ENCODE peak calls at places on chromosomes 13 and 19, in seven cellular contexts. One of them, this sample, is unnamed.

GRCh38 chr13:79803939-79804487 is 323.1 kb downstream of the NDFIP2 start:
- DNase-seq in HFF-Myc: no peak
- DNase-seq in stimulated activated CD4-positive, alpha-beta T cell treated with anti-CD3 and anti-CD28 coated beads, Interleukin-12 subunit alpha, Interleukin-12 subunit beta, amount 100 ng/mL, for 24 hours: no peak
- DNase-seq in NCI-H1930: no peak
- DNase-seq in choroid plexus epithelial cell: no peak
- DNase-seq in H54: no peak
- DNase-seq in DMS53: no peak
- DNase-seq in this sample: peak

GRCh38 chr19:51301266-51301665 is 10.2 kb upstream of the IGLON5 start:
- DNase-seq in choroid plexus epithelial cell: no peak
- DNase-seq in HFF-Myc: no peak
- DNase-seq in H54: no peak
- DNase-seq in NCI-H1930: no peak
- DNase-seq in DMS53: no peak
- DNase-seq in stimulated activated CD4-positive, alpha-beta T cell treated with anti-CD3 and anti-CD28 coated beads, Interleukin-12 subunit alpha, Interleukin-12 subunit beta, amount 100 ng/mL, for 24 hours: no peak
- DNase-seq in this sample: no peak

GRCh38 chr13:47680752-47681151 is 320.3 kb downstream of the SUCLA2 start:
- DNase-seq in HFF-Myc: no peak
- DNase-seq in choroid plexus epithelial cell: peak
- DNase-seq in DMS53: peak
- DNase-seq in NCI-H1930: no peak
- DNase-seq in H54: no peak
- DNase-seq in stimulated activated CD4-positive, alpha-beta T cell treated with anti-CD3 and anti-CD28 coated beads, Interleukin-12 subunit alpha, Interleukin-12 subunit beta, amount 100 ng/mL, for 24 hours: no peak
- DNase-seq in this sample: no peak

GRCh38 chr13:20461481-20461859 is 64.2 kb downstream of the CRYL1 start:
- DNase-seq in DMS53: no peak
- DNase-seq in NCI-H1930: no peak
- DNase-seq in HFF-Myc: peak
- DNase-seq in H54: no peak
- DNase-seq in choroid plexus epithelial cell: peak
- DNase-seq in stimulated activated CD4-positive, alpha-beta T cell treated with anti-CD3 and anti-CD28 coated beads, Interleukin-12 subunit alpha, Interleukin-12 subunit beta, amount 100 ng/mL, for 24 hours: peak
- DNase-seq in this sample: no peak

GRCh38 chr19:44401108-44401786 is at the start of gene ZNF285:
- DNase-seq in DMS53: no peak
- DNase-seq in choroid plexus epithelial cell: peak
- DNase-seq in stimulated activated CD4-positive, alpha-beta T cell treated with anti-CD3 and anti-CD28 coated beads, Interleukin-12 subunit alpha, Interleukin-12 subunit beta, amount 100 ng/mL, for 24 hours: peak
- DNase-seq in NCI-H1930: no peak
- DNase-seq in HFF-Myc: peak
- DNase-seq in H54: no peak
- DNase-seq in this sample: no peak

GRCh38 chr19:44694184-44694579 is 4.8 kb upstream of the CEACAM16 start:
- DNase-seq in NCI-H1930: no peak
- DNase-seq in DMS53: no peak
- DNase-seq in stimulated activated CD4-positive, alpha-beta T cell treated with anti-CD3 and anti-CD28 coated beads, Interleukin-12 subunit alpha, Interleukin-12 subunit beta, amount 100 ng/mL, for 24 hours: peak
- DNase-seq in choroid plexus epithelial cell: no peak
- DNase-seq in HFF-Myc: no peak
- DNase-seq in H54: no peak
- DNase-seq in this sample: peak

GRCh38 chr19:55578761-55579747 is 1.6 kb downstream of the ZNF579 start:
- DNase-seq in choroid plexus epithelial cell: no peak
- DNase-seq in DMS53: no peak
- DNase-seq in NCI-H1930: no peak
- DNase-seq in HFF-Myc: no peak
- DNase-seq in H54: no peak
- DNase-seq in stimulated activated CD4-positive, alpha-beta T cell treated with anti-CD3 and anti-CD28 coated beads, Interleukin-12 subunit alpha, Interleukin-12 subunit beta, amount 100 ng/mL, for 24 hours: no peak
- DNase-seq in this sample: no peak

GRCh38 chr13:89380101-89380500 is 1708.9 kb downstream of the SLITRK5 start:
- DNase-seq in DMS53: peak
- DNase-seq in H54: no peak
- DNase-seq in choroid plexus epithelial cell: peak
- DNase-seq in NCI-H1930: no peak
- DNase-seq in HFF-Myc: no peak
- DNase-seq in stimulated activated CD4-positive, alpha-beta T cell treated with anti-CD3 and anti-CD28 coated beads, Interleukin-12 subunit alpha, Interleukin-12 subunit beta, amount 100 ng/mL, for 24 hours: no peak
- DNase-seq in this sample: peak

GRCh38 chr13:78572459-78572858 is 30.9 kb downstream of the POU4F1 start:
- DNase-seq in HFF-Myc: no peak
- DNase-seq in NCI-H1930: no peak
- DNase-seq in stimulated activated CD4-positive, alpha-beta T cell treated with anti-CD3 and anti-CD28 coated beads, Interleukin-12 subunit alpha, Interleukin-12 subunit beta, amount 100 ng/mL, for 24 hours: no peak
- DNase-seq in choroid plexus epithelial cell: no peak
- DNase-seq in DMS53: no peak
- DNase-seq in H54: no peak
- DNase-seq in this sample: no peak

GRCh38 chr13:97328222-97328790 is 105.7 kb upstream of the RAP2A start:
- DNase-seq in stimulated activated CD4-positive, alpha-beta T cell treated with anti-CD3 and anti-CD28 coated beads, Interleukin-12 subunit alpha, Interleukin-12 subunit beta, amount 100 ng/mL, for 24 hours: no peak
- DNase-seq in H54: peak
- DNase-seq in HFF-Myc: peak
- DNase-seq in DMS53: no peak
- DNase-seq in NCI-H1930: no peak
- DNase-seq in choroid plexus epithelial cell: peak
- DNase-seq in this sample: no peak

GRCh38 chr13:35512271-35512920 is 35.9 kb upstream of the MAB21L1 start:
- DNase-seq in DMS53: no peak
- DNase-seq in stimulated activated CD4-positive, alpha-beta T cell treated with anti-CD3 and anti-CD28 coated beads, Interleukin-12 subunit alpha, Interleukin-12 subunit beta, amount 100 ng/mL, for 24 hours: no peak
- DNase-seq in choroid plexus epithelial cell: peak
- DNase-seq in H54: peak
- DNase-seq in NCI-H1930: no peak
- DNase-seq in HFF-Myc: peak
- DNase-seq in this sample: no peak

GRCh38 chr13:44713793-44714469 is 137.8 kb upstream of the TSC22D1 start:
- DNase-seq in stimulated activated CD4-positive, alpha-beta T cell treated with anti-CD3 and anti-CD28 coated beads, Interleukin-12 subunit alpha, Interleukin-12 subunit beta, amount 100 ng/mL, for 24 hours: no peak
- DNase-seq in HFF-Myc: peak
- DNase-seq in DMS53: no peak
- DNase-seq in NCI-H1930: no peak
- DNase-seq in choroid plexus epithelial cell: peak
- DNase-seq in H54: peak
- DNase-seq in this sample: no peak

GRCh38 chr19:13373599-13373998 is 132.7 kb downstream of the CACNA1A start:
- DNase-seq in DMS53: no peak
- DNase-seq in choroid plexus epithelial cell: no peak
- DNase-seq in H54: no peak
- DNase-seq in HFF-Myc: no peak
- DNase-seq in stimulated activated CD4-positive, alpha-beta T cell treated with anti-CD3 and anti-CD28 coated beads, Interleukin-12 subunit alpha, Interleukin-12 subunit beta, amount 100 ng/mL, for 24 hours: no peak
- DNase-seq in NCI-H1930: no peak
- DNase-seq in this sample: no peak

GRCh38 chr13:61954092-61954491 is 538.4 kb upstream of the PCDH20 start:
- DNase-seq in H54: no peak
- DNase-seq in NCI-H1930: peak
- DNase-seq in DMS53: peak
- DNase-seq in choroid plexus epithelial cell: peak
- DNase-seq in stimulated activated CD4-positive, alpha-beta T cell treated with anti-CD3 and anti-CD28 coated beads, Interleukin-12 subunit alpha, Interleukin-12 subunit beta, amount 100 ng/mL, for 24 hours: no peak
- DNase-seq in HFF-Myc: no peak
- DNase-seq in this sample: peak

GRCh38 chr19:2494447-2495129 is 18.7 kb downstream of the GADD45B start:
- DNase-seq in choroid plexus epithelial cell: peak
- DNase-seq in stimulated activated CD4-positive, alpha-beta T cell treated with anti-CD3 and anti-CD28 coated beads, Interleukin-12 subunit alpha, Interleukin-12 subunit beta, amount 100 ng/mL, for 24 hours: peak
- DNase-seq in H54: no peak
- DNase-seq in HFF-Myc: no peak
- DNase-seq in DMS53: peak
- DNase-seq in NCI-H1930: peak
- DNase-seq in this sample: peak

GRCh38 chr19:17234911-17235617 is 9.0 kb downstream of the OCEL1 start:
- DNase-seq in stimulated activated CD4-positive, alpha-beta T cell treated with anti-CD3 and anti-CD28 coated beads, Interleukin-12 subunit alpha, Interleukin-12 subunit beta, amount 100 ng/mL, for 24 hours: peak
- DNase-seq in NCI-H1930: peak
- DNase-seq in H54: peak
- DNase-seq in DMS53: peak
- DNase-seq in choroid plexus epithelial cell: peak
- DNase-seq in HFF-Myc: no peak
- DNase-seq in this sample: peak

GRCh38 chr19:31277516-31277915 is 71.7 kb downstream of the TSHZ3 start:
- DNase-seq in DMS53: no peak
- DNase-seq in choroid plexus epithelial cell: no peak
- DNase-seq in HFF-Myc: no peak
- DNase-seq in NCI-H1930: no peak
- DNase-seq in H54: no peak
- DNase-seq in stimulated activated CD4-positive, alpha-beta T cell treated with anti-CD3 and anti-CD28 coated beads, Interleukin-12 subunit alpha, Interleukin-12 subunit beta, amount 100 ng/mL, for 24 hours: no peak
- DNase-seq in this sample: no peak

GRCh38 chr13:112901951-112902651 is 66.9 kb upstream of the MCF2L start:
- DNase-seq in HFF-Myc: no peak
- DNase-seq in H54: no peak
- DNase-seq in stimulated activated CD4-positive, alpha-beta T cell treated with anti-CD3 and anti-CD28 coated beads, Interleukin-12 subunit alpha, Interleukin-12 subunit beta, amount 100 ng/mL, for 24 hours: no peak
- DNase-seq in DMS53: no peak
- DNase-seq in choroid plexus epithelial cell: peak
- DNase-seq in NCI-H1930: no peak
- DNase-seq in this sample: no peak

GRCh38 chr13:28530729-28531194 is 35.8 kb upstream of the FLT1 start:
- DNase-seq in NCI-H1930: no peak
- DNase-seq in HFF-Myc: no peak
- DNase-seq in stimulated activated CD4-positive, alpha-beta T cell treated with anti-CD3 and anti-CD28 coated beads, Interleukin-12 subunit alpha, Interleukin-12 subunit beta, amount 100 ng/mL, for 24 hours: no peak
- DNase-seq in choroid plexus epithelial cell: peak
- DNase-seq in DMS53: peak
- DNase-seq in H54: no peak
- DNase-seq in this sample: no peak

GRCh38 chr13:73939603-73940002 is 194.6 kb downstream of the KLF12 start:
- DNase-seq in stimulated activated CD4-positive, alpha-beta T cell treated with anti-CD3 and anti-CD28 coated beads, Interleukin-12 subunit alpha, Interleukin-12 subunit beta, amount 100 ng/mL, for 24 hours: no peak
- DNase-seq in choroid plexus epithelial cell: no peak
- DNase-seq in DMS53: no peak
- DNase-seq in HFF-Myc: no peak
- DNase-seq in NCI-H1930: no peak
- DNase-seq in H54: no peak
- DNase-seq in this sample: no peak

GRCh38 chr13:88376762-88377388 is 705.7 kb downstream of the SLITRK5 start:
- DNase-seq in stimulated activated CD4-positive, alpha-beta T cell treated with anti-CD3 and anti-CD28 coated beads, Interleukin-12 subunit alpha, Interleukin-12 subunit beta, amount 100 ng/mL, for 24 hours: no peak
- DNase-seq in H54: no peak
- DNase-seq in HFF-Myc: no peak
- DNase-seq in DMS53: no peak
- DNase-seq in NCI-H1930: no peak
- DNase-seq in choroid plexus epithelial cell: no peak
- DNase-seq in this sample: peak

GRCh38 chr19:5046339-5047039 is 77.6 kb downstream of the KDM4B start:
- DNase-seq in NCI-H1930: no peak
- DNase-seq in HFF-Myc: no peak
- DNase-seq in H54: peak
- DNase-seq in stimulated activated CD4-positive, alpha-beta T cell treated with anti-CD3 and anti-CD28 coated beads, Interleukin-12 subunit alpha, Interleukin-12 subunit beta, amount 100 ng/mL, for 24 hours: no peak
- DNase-seq in DMS53: peak
- DNase-seq in choroid plexus epithelial cell: peak
- DNase-seq in this sample: peak

GRCh38 chr19:40827386-40828247 is 22.6 kb downstream of the CYP2A6 start:
- DNase-seq in DMS53: no peak
- DNase-seq in H54: no peak
- DNase-seq in stimulated activated CD4-positive, alpha-beta T cell treated with anti-CD3 and anti-CD28 coated beads, Interleukin-12 subunit alpha, Interleukin-12 subunit beta, amount 100 ng/mL, for 24 hours: no peak
- DNase-seq in HFF-Myc: no peak
- DNase-seq in choroid plexus epithelial cell: no peak
- DNase-seq in NCI-H1930: no peak
- DNase-seq in this sample: no peak

GRCh38 chr13:47426126-47426849 is 529.4 kb upstream of the HTR2A start:
- DNase-seq in HFF-Myc: no peak
- DNase-seq in choroid plexus epithelial cell: peak
- DNase-seq in NCI-H1930: no peak
- DNase-seq in DMS53: peak
- DNase-seq in H54: no peak
- DNase-seq in stimulated activated CD4-positive, alpha-beta T cell treated with anti-CD3 and anti-CD28 coated beads, Interleukin-12 subunit alpha, Interleukin-12 subunit beta, amount 100 ng/mL, for 24 hours: no peak
- DNase-seq in this sample: no peak

GRCh38 chr19:47151627-47152026 is 21.0 kb downstream of the SAE1 start:
- DNase-seq in choroid plexus epithelial cell: no peak
- DNase-seq in HFF-Myc: no peak
- DNase-seq in stimulated activated CD4-positive, alpha-beta T cell treated with anti-CD3 and anti-CD28 coated beads, Interleukin-12 subunit alpha, Interleukin-12 subunit beta, amount 100 ng/mL, for 24 hours: no peak
- DNase-seq in DMS53: no peak
- DNase-seq in NCI-H1930: no peak
- DNase-seq in H54: no peak
- DNase-seq in this sample: no peak

GRCh38 chr19:10315335-10316214 is at the start of gene FDX2:
- DNase-seq in choroid plexus epithelial cell: peak
- DNase-seq in DMS53: peak
- DNase-seq in stimulated activated CD4-positive, alpha-beta T cell treated with anti-CD3 and anti-CD28 coated beads, Interleukin-12 subunit alpha, Interleukin-12 subunit beta, amount 100 ng/mL, for 24 hours: peak
- DNase-seq in NCI-H1930: peak
- DNase-seq in HFF-Myc: peak
- DNase-seq in H54: peak
- DNase-seq in this sample: peak

GRCh38 chr19:42352216-42352892 is 26.9 kb downstream of the MEGF8 start:
- DNase-seq in NCI-H1930: no peak
- DNase-seq in choroid plexus epithelial cell: peak
- DNase-seq in H54: no peak
- DNase-seq in DMS53: peak
- DNase-seq in HFF-Myc: peak
- DNase-seq in stimulated activated CD4-positive, alpha-beta T cell treated with anti-CD3 and anti-CD28 coated beads, Interleukin-12 subunit alpha, Interleukin-12 subunit beta, amount 100 ng/mL, for 24 hours: no peak
- DNase-seq in this sample: peak

GRCh38 chr13:76971215-76971614 is 20.7 kb upstream of the CLN5 start:
- DNase-seq in NCI-H1930: no peak
- DNase-seq in choroid plexus epithelial cell: no peak
- DNase-seq in stimulated activated CD4-positive, alpha-beta T cell treated with anti-CD3 and anti-CD28 coated beads, Interleukin-12 subunit alpha, Interleukin-12 subunit beta, amount 100 ng/mL, for 24 hours: no peak
- DNase-seq in H54: no peak
- DNase-seq in HFF-Myc: no peak
- DNase-seq in DMS53: no peak
- DNase-seq in this sample: peak

GRCh38 chr19:49450405-49450804 is 1.2 kb downstream of the PIH1D1 start:
- DNase-seq in DMS53: no peak
- DNase-seq in choroid plexus epithelial cell: no peak
- DNase-seq in HFF-Myc: no peak
- DNase-seq in H54: no peak
- DNase-seq in stimulated activated CD4-positive, alpha-beta T cell treated with anti-CD3 and anti-CD28 coated beads, Interleukin-12 subunit alpha, Interleukin-12 subunit beta, amount 100 ng/mL, for 24 hours: no peak
- DNase-seq in NCI-H1930: no peak
- DNase-seq in this sample: no peak

GRCh38 chr13:34757441-34757840 is 184.6 kb upstream of the NBEA start:
- DNase-seq in NCI-H1930: no peak
- DNase-seq in stimulated activated CD4-positive, alpha-beta T cell treated with anti-CD3 and anti-CD28 coated beads, Interleukin-12 subunit alpha, Interleukin-12 subunit beta, amount 100 ng/mL, for 24 hours: no peak
- DNase-seq in HFF-Myc: no peak
- DNase-seq in H54: no peak
- DNase-seq in DMS53: no peak
- DNase-seq in choroid plexus epithelial cell: no peak
- DNase-seq in this sample: no peak

GRCh38 chr19:55391702-55392615 is 6.2 kb downstream of the RPL28 start:
- DNase-seq in NCI-H1930: no peak
- DNase-seq in H54: no peak
- DNase-seq in HFF-Myc: no peak
- DNase-seq in choroid plexus epithelial cell: peak
- DNase-seq in DMS53: peak
- DNase-seq in stimulated activated CD4-positive, alpha-beta T cell treated with anti-CD3 and anti-CD28 coated beads, Interleukin-12 subunit alpha, Interleukin-12 subunit beta, amount 100 ng/mL, for 24 hours: no peak
- DNase-seq in this sample: no peak